ENCODE peak calls at places on chromosomes 12 and 14, in eight cellular contexts. A, Y, C, U, P, T, V and I are unnamed samples.
A peak's percentile ranks its signal among the peaks of the same experiment; 100 is the strongest.

GRCh38 chr14:81441626-81442134 is 41.6 kb upstream of the STON2 start:
- DNase-seq in V (no peak), A (no peak), P (no peak), Y (no peak), T (no peak), U (no peak), C (no peak), I (no peak)

GRCh38 chr12:123163227-123163626 is 12.3 kb upstream of the PITPNM2 start:
- DNase-seq in Y (no peak), A (no peak), U (no peak), V (no peak), C (no peak), P (no peak), T (no peak), I (no peak)

GRCh38 chr14:54627718-54628345 is 60.9 kb downstream of the SAMD4A start:
- DNase-seq in T (peak; percentile 57), A (peak; percentile 88), P (no peak), C (peak; percentile 40), U (no peak), Y (no peak), V (no peak), I (peak; percentile 20)

GRCh38 chr12:44842669-44843068 is 33.4 kb downstream of the NELL2 start:
- DNase-seq in T (no peak), U (no peak), V (no peak), C (no peak), P (no peak), Y (no peak), A (no peak), I (no peak)

GRCh38 chr14:94767321-94767878 is 2.5 kb downstream of the GSC start:
- DNase-seq in P (no peak), Y (no peak), V (peak; percentile 67), T (no peak), U (no peak), A (no peak), C (no peak), I (no peak)

GRCh38 chr12:52335598-52336262 is 14.5 kb upstream of the KRT83 start:
- DNase-seq in P (no peak), C (peak; percentile 78), T (no peak), A (no peak), Y (no peak), V (no peak), U (no peak), I (no peak)

GRCh38 chr12:6141048-6141447 is 16.6 kb upstream of the VWF start:
- DNase-seq in A (peak; percentile 85), U (no peak), C (no peak), P (no peak), T (no peak), Y (no peak), V (no peak), I (no peak)

GRCh38 chr12:19757317-19757877 is 318.1 kb downstream of the AEBP2 start:
- DNase-seq in P (no peak), U (no peak), C (peak; percentile 31), Y (peak; percentile 19), V (no peak), T (peak; percentile 5), A (peak; percentile 64), I (no peak)

GRCh38 chr14:51488569-51489220 is 163.0 kb upstream of the FRMD6 start:
- DNase-seq in V (no peak), Y (no peak), C (no peak), A (no peak), U (no peak), P (no peak), T (no peak), I (no peak)

GRCh38 chr12:1607940-1608782 is 13.8 kb upstream of the FBXL14 start:
- DNase-seq in V (no peak), C (no peak), P (no peak), A (peak; percentile 28), T (no peak), U (no peak), Y (no peak), I (no peak)

GRCh38 chr12:26918321-26919215 is 19.2 kb downstream of the INTS13 start:
- DNase-seq in P (no peak), U (no peak), C (no peak), A (peak; percentile 30), Y (no peak), T (no peak), V (no peak), I (no peak)

GRCh38 chr14:37142835-37143499 is 29.4 kb downstream of the SLC25A21 start:
- DNase-seq in U (peak; percentile 35), A (peak; percentile 51), C (no peak), V (no peak), P (no peak), Y (no peak), T (no peak), I (no peak)

GRCh38 chr12:121778567-121779421 is 14.7 kb downstream of the RHOF start:
- DNase-seq in T (no peak), Y (no peak), A (no peak), V (no peak), C (no peak), P (no peak), U (no peak), I (no peak)

GRCh38 chr12:2390133-2390532 is 337.3 kb downstream of the CACNA1C start:
- DNase-seq in P (no peak), U (no peak), Y (no peak), V (no peak), C (no peak), T (no peak), A (no peak), I (no peak)

GRCh38 chr14:21066882-21067502 is 3.1 kb upstream of the ARHGEF40 start:
- DNase-seq in P (no peak), A (no peak), C (no peak), Y (peak; percentile 19), T (no peak), V (no peak), U (peak; percentile 48), I (no peak)

GRCh38 chr12:92403210-92404175 is 257.8 kb upstream of the BTG1 start:
- DNase-seq in T (peak; percentile 98), Y (no peak), C (no peak), P (peak; percentile 77), U (no peak), A (no peak), V (no peak), I (no peak)

GRCh38 chr14:69592923-69593677 is 18.3 kb upstream of the SUSD6 start:
- DNase-seq in C (no peak), Y (no peak), U (no peak), A (no peak), P (no peak), V (no peak), T (no peak), I (no peak)

GRCh38 chr12:83896416-83896815 is 1016.2 kb downstream of the SLC6A15 start:
- DNase-seq in Y (no peak), U (no peak), A (no peak), P (no peak), C (no peak), V (no peak), T (no peak), I (no peak)

DNA sequence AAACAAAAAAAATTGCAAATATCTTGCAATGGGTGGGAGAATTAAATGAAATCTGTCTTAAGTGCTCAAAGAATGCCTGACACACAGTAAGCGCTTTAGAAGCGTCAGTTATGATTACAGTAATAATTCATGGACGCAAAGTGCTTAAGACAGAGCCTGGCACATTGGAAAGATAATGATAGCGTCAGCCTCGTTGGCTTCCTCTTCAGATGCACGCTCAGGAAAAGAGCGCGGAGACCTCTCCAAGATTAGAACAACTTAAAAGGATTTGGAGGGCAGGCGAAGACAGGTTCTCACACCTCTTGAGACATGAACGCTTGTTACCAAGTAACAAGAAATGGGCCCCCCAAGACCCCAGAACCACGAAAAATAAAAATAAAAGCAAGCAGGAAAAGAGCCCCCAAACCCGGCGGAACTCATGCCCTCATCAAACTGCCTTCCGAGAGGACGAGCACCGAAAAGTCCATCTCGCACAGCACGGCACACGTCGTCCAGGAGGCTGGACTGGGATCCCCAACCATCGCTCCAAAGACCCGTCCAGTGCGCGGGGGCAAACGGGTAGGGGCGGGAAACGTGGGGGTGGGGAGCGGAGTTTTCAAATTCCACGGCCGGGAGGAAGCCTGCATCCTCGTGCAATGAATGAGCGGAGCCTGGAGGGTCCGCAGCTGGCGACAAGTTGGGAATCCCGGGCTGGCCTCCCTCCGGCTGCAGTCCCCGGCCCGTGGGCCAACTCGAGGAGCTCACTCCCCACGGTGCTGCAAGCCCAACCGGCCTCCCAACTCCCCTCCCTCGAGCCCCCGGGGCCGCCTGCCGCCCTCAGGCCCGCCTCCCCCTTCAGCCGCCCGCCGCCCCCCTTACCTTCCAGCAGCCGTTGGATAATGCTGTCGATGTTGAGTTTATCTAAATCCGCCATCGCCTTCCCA is 635 bp downstream of the PPP1CC start:
- DNase-seq in C (peak; percentile 22), U (no peak), V (no peak), Y (no peak), A (no peak), T (no peak), P (no peak), I (no peak)
- TF ChIP-seq POLR2AphosphoS5 in C (no peak), U (no peak), V (peak; percentile 54), Y (no peak), A (peak; percentile 3), T (no peak), P (no peak), I (no peak)

DNA sequence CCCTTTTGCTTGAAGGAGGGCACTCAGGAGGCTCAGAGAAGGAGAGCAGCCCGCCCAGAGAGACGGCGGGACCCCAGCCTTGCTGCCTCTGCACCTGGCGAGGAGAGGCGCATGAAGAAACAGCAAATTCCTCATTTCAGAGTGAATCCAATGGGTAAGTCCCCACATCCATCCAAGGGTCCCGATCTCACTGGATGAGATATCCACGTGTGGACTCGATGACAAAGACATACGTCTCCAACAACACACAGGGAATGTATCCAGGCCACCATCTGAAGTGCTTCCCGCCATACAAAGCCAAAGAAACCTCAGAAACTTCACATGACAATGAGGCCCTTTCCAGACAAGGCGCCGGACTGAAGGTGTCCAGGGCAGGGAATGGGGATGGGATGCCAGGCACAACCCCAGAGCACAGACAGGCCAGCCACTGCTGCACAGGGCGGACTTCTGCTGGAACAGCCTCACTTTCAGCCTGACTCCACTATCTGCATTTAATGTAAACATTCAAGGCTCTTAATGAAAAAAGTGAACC is 14.5 kb downstream of the CCDC88C start:
- DNase-seq in T (no peak), C (peak; percentile 54), V (no peak), P (no peak), U (no peak), Y (no peak), A (no peak), I (no peak)
- H3K9ac ChIP-seq in T (no peak overlapping the region), C (no peak overlapping the region), V (no peak overlapping the region), P (peak overlapping the region; percentile 87), U (no peak overlapping the region), Y (no peak overlapping the region), A (no peak overlapping the region), I (no peak overlapping the region)

DNA sequence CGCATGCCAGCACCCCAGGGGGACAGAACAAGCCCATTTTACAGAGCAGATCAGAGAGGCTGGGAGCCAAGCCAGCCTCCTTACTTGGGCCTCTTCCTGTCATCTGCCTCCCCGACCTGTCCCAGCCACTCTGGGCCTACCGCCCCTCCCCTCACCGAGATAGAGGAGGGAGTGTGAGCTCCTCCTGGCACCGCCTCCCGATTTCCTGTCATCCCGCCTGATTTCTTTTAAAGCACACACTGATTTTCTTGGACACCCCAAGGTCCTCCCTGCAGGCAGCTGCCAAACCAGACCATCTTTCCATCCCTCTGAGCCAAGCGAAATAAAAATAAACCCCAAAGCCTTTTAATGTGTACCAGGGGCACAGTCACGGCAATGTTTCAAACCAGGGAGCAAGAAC is 108.4 kb downstream of the RFLNA start:
- DNase-seq in P (no peak), A (no peak), U (no peak), T (no peak), C (no peak), V (no peak), Y (no peak), I (no peak)
- TF ChIP-seq POLR2AphosphoS5 in P (no peak), A (no peak), U (no peak), T (no peak), C (no peak), V (no peak), Y (no peak), I (no peak)

GRCh38 chr14:102586420-102587119 is 5.9 kb upstream of the RCOR1 start:
- DNase-seq in P (no peak), T (no peak), U (no peak), C (no peak), V (no peak), A (no peak), Y (no peak), I (no peak)
- H3K9ac ChIP-seq in P (no peak overlapping the region), T (no peak overlapping the region), U (no peak overlapping the region), C (no peak overlapping the region), V (no peak overlapping the region), A (no peak overlapping the region), Y (no peak overlapping the region), I (no peak overlapping the region)